ENCODE peak calls at places on chromosomes 5 and 9, in eight cellular contexts. One of them, this sample, is unnamed.

GRCh38 chr9:92094655-92095054 is 20.6 kb downstream of the SPTLC1 start:
- DNase-seq in stimulated activated CD8-positive, alpha-beta memory T cell treated with anti-CD3 and anti-CD28 coated beads, Interleukin-12 subunit alpha, Interleukin-12 subunit beta, amount 100 ng/mL, for 1 hour: no peak
- DNase-seq in caudate nucleus: no peak
- DNase-seq in mesothelial cell of epicardium: no peak
- DNase-seq in lung: no peak
- DNase-seq in LNCaP clone FGC: no peak
- DNase-seq in kidney tubule cell: peak
- DNase-seq in NCI-H524: no peak
- DNase-seq in this sample: no peak

GRCh38 chr9:126211441-126212074 is 115.1 kb upstream of the MVB12B start:
- DNase-seq in kidney tubule cell: no peak
- DNase-seq in NCI-H524: no peak
- DNase-seq in mesothelial cell of epicardium: no peak
- DNase-seq in LNCaP clone FGC: no peak
- DNase-seq in caudate nucleus: no peak
- DNase-seq in stimulated activated CD8-positive, alpha-beta memory T cell treated with anti-CD3 and anti-CD28 coated beads, Interleukin-12 subunit alpha, Interleukin-12 subunit beta, amount 100 ng/mL, for 1 hour: no peak
- DNase-seq in lung: no peak
- DNase-seq in this sample: no peak

GRCh38 chr9:95140821-95141220 is 176.7 kb downstream of the FANCC start:
- DNase-seq in NCI-H524: no peak
- DNase-seq in stimulated activated CD8-positive, alpha-beta memory T cell treated with anti-CD3 and anti-CD28 coated beads, Interleukin-12 subunit alpha, Interleukin-12 subunit beta, amount 100 ng/mL, for 1 hour: no peak
- DNase-seq in LNCaP clone FGC: no peak
- DNase-seq in caudate nucleus: no peak
- DNase-seq in kidney tubule cell: no peak
- DNase-seq in mesothelial cell of epicardium: no peak
- DNase-seq in lung: no peak
- DNase-seq in this sample: no peak

GRCh38 chr9:70031141-70031545 is 12.5 kb upstream of the MAMDC2 start:
- DNase-seq in LNCaP clone FGC: no peak
- DNase-seq in stimulated activated CD8-positive, alpha-beta memory T cell treated with anti-CD3 and anti-CD28 coated beads, Interleukin-12 subunit alpha, Interleukin-12 subunit beta, amount 100 ng/mL, for 1 hour: no peak
- DNase-seq in lung: no peak
- DNase-seq in NCI-H524: no peak
- DNase-seq in caudate nucleus: no peak
- DNase-seq in kidney tubule cell: peak
- DNase-seq in mesothelial cell of epicardium: no peak
- DNase-seq in this sample: no peak

GRCh38 chr9:23850242-23851023 is 24.4 kb upstream of the ELAVL2 start:
- DNase-seq in stimulated activated CD8-positive, alpha-beta memory T cell treated with anti-CD3 and anti-CD28 coated beads, Interleukin-12 subunit alpha, Interleukin-12 subunit beta, amount 100 ng/mL, for 1 hour: no peak
- DNase-seq in lung: no peak
- DNase-seq in kidney tubule cell: peak
- DNase-seq in LNCaP clone FGC: no peak
- DNase-seq in caudate nucleus: no peak
- DNase-seq in NCI-H524: peak
- DNase-seq in mesothelial cell of epicardium: no peak
- DNase-seq in this sample: peak

GRCh38 chr9:91308144-91308543 is 53.6 kb downstream of the AUH start:
- DNase-seq in kidney tubule cell: no peak
- DNase-seq in mesothelial cell of epicardium: no peak
- DNase-seq in stimulated activated CD8-positive, alpha-beta memory T cell treated with anti-CD3 and anti-CD28 coated beads, Interleukin-12 subunit alpha, Interleukin-12 subunit beta, amount 100 ng/mL, for 1 hour: no peak
- DNase-seq in lung: no peak
- DNase-seq in NCI-H524: no peak
- DNase-seq in LNCaP clone FGC: no peak
- DNase-seq in caudate nucleus: no peak
- DNase-seq in this sample: no peak

GRCh38 chr9:136011703-136012496 is 50.7 kb upstream of the UBAC1 start:
- DNase-seq in LNCaP clone FGC: no peak
- DNase-seq in stimulated activated CD8-positive, alpha-beta memory T cell treated with anti-CD3 and anti-CD28 coated beads, Interleukin-12 subunit alpha, Interleukin-12 subunit beta, amount 100 ng/mL, for 1 hour: no peak
- DNase-seq in kidney tubule cell: peak
- DNase-seq in lung: peak
- DNase-seq in NCI-H524: no peak
- DNase-seq in mesothelial cell of epicardium: peak
- DNase-seq in caudate nucleus: peak
- DNase-seq in this sample: no peak

GRCh38 chr9:89597711-89598707 is 6.8 kb upstream of the GADD45G start:
- DNase-seq in stimulated activated CD8-positive, alpha-beta memory T cell treated with anti-CD3 and anti-CD28 coated beads, Interleukin-12 subunit alpha, Interleukin-12 subunit beta, amount 100 ng/mL, for 1 hour: no peak
- DNase-seq in lung: peak
- DNase-seq in NCI-H524: peak
- DNase-seq in mesothelial cell of epicardium: no peak
- DNase-seq in kidney tubule cell: peak
- DNase-seq in LNCaP clone FGC: no peak
- DNase-seq in caudate nucleus: no peak
- DNase-seq in this sample: peak

GRCh38 chr9:137027369-137028012 is 546 bp downstream of the ABCA2 start:
- DNase-seq in lung: no peak
- DNase-seq in stimulated activated CD8-positive, alpha-beta memory T cell treated with anti-CD3 and anti-CD28 coated beads, Interleukin-12 subunit alpha, Interleukin-12 subunit beta, amount 100 ng/mL, for 1 hour: no peak
- DNase-seq in NCI-H524: no peak
- DNase-seq in kidney tubule cell: no peak
- DNase-seq in mesothelial cell of epicardium: no peak
- DNase-seq in LNCaP clone FGC: no peak
- DNase-seq in caudate nucleus: no peak
- DNase-seq in this sample: no peak

GRCh38 chr5:167050568-167051214 is 1240.8 kb upstream of the WWC1 start:
- DNase-seq in LNCaP clone FGC: no peak
- DNase-seq in kidney tubule cell: no peak
- DNase-seq in lung: no peak
- DNase-seq in mesothelial cell of epicardium: no peak
- DNase-seq in NCI-H524: no peak
- DNase-seq in caudate nucleus: no peak
- DNase-seq in stimulated activated CD8-positive, alpha-beta memory T cell treated with anti-CD3 and anti-CD28 coated beads, Interleukin-12 subunit alpha, Interleukin-12 subunit beta, amount 100 ng/mL, for 1 hour: no peak
- DNase-seq in this sample: no peak

GRCh38 chr9:36772449-36773370 is 200.0 kb downstream of the MELK start:
- DNase-seq in caudate nucleus: no peak
- DNase-seq in stimulated activated CD8-positive, alpha-beta memory T cell treated with anti-CD3 and anti-CD28 coated beads, Interleukin-12 subunit alpha, Interleukin-12 subunit beta, amount 100 ng/mL, for 1 hour: no peak
- DNase-seq in lung: no peak
- DNase-seq in LNCaP clone FGC: peak
- DNase-seq in mesothelial cell of epicardium: no peak
- DNase-seq in kidney tubule cell: peak
- DNase-seq in NCI-H524: peak
- DNase-seq in this sample: no peak

This sample was measured in occipital lobe.